ENCODE peak calls at places on chromosomes 16 and 17, in four cellular contexts. U is IMR-90, D is H1, I is mesenchymal stem cell. X is an unnamed sample.

GRCh38 chr17:10285896-10286295 is 86.9 kb downstream of the MYH13 start:
- DNase-seq in I (no peak), D (no peak), U (no peak), X (no peak)

GRCh38 chr17:2282297-2282873 is 21.2 kb downstream of the SMG6 start:
- DNase-seq in U (peak; percentile 91), D (no peak), I (peak; percentile 89), X (peak; percentile 51)

GRCh38 chr17:15181333-15181732 is 83.8 kb downstream of the PMP22 start:
- DNase-seq in U (no peak), D (no peak), I (no peak), X (no peak)

GRCh38 chr17:39547713-39548478 is 59.8 kb downstream of the NEUROD2 start:
- DNase-seq in D (no peak), I (peak; percentile 38), U (no peak), X (peak; percentile 71)

GRCh38 chr17:10295728-10296343 is 77.0 kb downstream of the MYH13 start:
- DNase-seq in D (peak; percentile 44), U (peak; percentile 33), I (peak; percentile 75), X (peak; percentile 62)

GRCh38 chr16:25912321-25912720 is 220.6 kb downstream of the HS3ST4 start:
- DNase-seq in I (no peak), D (no peak), U (no peak), X (no peak)

GRCh38 chr16:73051216-73051615 is 3.3 kb upstream of the ZFHX3 start:
- DNase-seq in U (no peak), D (no peak), I (no peak), X (no peak)

GRCh38 chr17:46876353-46876887 is 25.0 kb downstream of the WNT9B start:
- DNase-seq in U (no peak), I (no peak), D (no peak), X (no peak)

GRCh38 chr17:27244481-27245223 is 49.3 kb upstream of the WSB1 start:
- DNase-seq in D (no peak), I (peak; percentile 96), U (peak; percentile 96), X (no peak)

GRCh38 chr17:77615672-77616242 is 342.7 kb upstream of the TNRC6C start:
- DNase-seq in D (no peak), I (no peak), U (no peak), X (no peak)

GRCh38 chr17:47604268-47604927 is 45.3 kb upstream of the KPNB1 start:
- DNase-seq in U (peak; percentile 85), D (no peak), I (peak; percentile 58), X (no peak)

GRCh38 chr17:68461122-68461539 is 3.8 kb upstream of the WIPI1 start:
- DNase-seq in U (no peak), D (no peak), I (no peak), X (no peak)

GRCh38 chr17:44269118-44269794 is 1.3 kb upstream of the SLC4A1 start:
- DNase-seq in D (no peak), U (no peak), I (no peak), X (no peak)

GRCh38 chr17:78383725-78384471 is 5.4 kb downstream of the PGS1 start:
- DNase-seq in I (peak; percentile 99), D (no peak), U (peak; percentile 100), X (no peak)

GRCh38 chr16:23064642-23065041 is 84.6 kb downstream of the USP31 start:
- DNase-seq in U (no peak), I (no peak), D (no peak), X (no peak)

GRCh38 chr16:88759245-88759975 is 25.6 kb downstream of the PIEZO1 start:
- DNase-seq in U (peak; percentile 49), I (peak; percentile 81), D (no peak), X (no peak)

GRCh38 chr16:64627288-64627687 is 494.6 kb downstream of the CDH11 start:
- DNase-seq in I (no peak), D (no peak), U (no peak), X (no peak)

GRCh38 chr17:35046245-35046644 is 17.3 kb downstream of the RFFL start:
- DNase-seq in I (no peak), D (no peak), U (no peak), X (no peak)

GRCh38 chr17:72749119-72749572 is 343.3 kb downstream of the SLC39A11 start:
- DNase-seq in I (no peak), U (no peak), D (no peak), X (no peak)

GRCh38 chr17:45317113-45317820 is 447 bp upstream of the MAP3K14 start:
- DNase-seq in I (peak; percentile 100), U (peak; percentile 100), D (peak; percentile 99), X (peak; percentile 100)
- H4K91ac ChIP-seq in I (peak overlapping the region; percentile 81), U (peak overlapping the region; percentile 76), D (no peak overlapping the region), X (no peak overlapping the region)

DNA sequence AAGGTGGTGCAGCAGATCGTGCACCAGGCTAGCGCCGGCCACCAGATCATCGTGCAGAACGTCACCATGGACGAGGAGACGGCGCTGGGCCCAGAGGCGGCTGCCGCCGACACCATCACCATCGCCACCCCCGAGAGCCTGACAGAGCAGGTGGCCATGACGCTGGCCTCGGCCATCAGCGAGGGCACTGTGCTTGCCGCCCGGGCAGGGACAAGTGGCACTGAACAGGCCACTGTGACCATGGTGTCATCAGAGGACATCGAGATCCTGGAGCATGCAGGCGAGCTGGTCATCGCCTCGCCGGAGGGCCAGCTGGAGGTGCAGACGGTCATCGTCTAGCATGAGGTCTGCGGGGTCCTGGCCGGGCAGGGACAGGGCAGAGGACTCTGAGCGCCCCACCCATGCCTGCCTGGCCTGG is 1.0 kb upstream of the DNASE1L2 start:
- DNase-seq in I (no peak), D (no peak), U (no peak), X (no peak)
- H4K8ac ChIP-seq in I (no peak overlapping the region), D (no peak overlapping the region), U (no peak overlapping the region), X (no peak overlapping the region)

GRCh38 chr17:49906511-49907136 is 58.8 kb upstream of the TAC4 start:
- DNase-seq in U (no peak), I (no peak), D (no peak), X (no peak)

GRCh38 chr17:49910094-49910857 is 58.7 kb upstream of the DLX4 start:
- DNase-seq in D (no peak), U (no peak), I (peak; percentile 24), X (no peak)

GRCh38 chr17:49907279-49907678 is 59.4 kb upstream of the TAC4 start:
- DNase-seq in I (no peak), U (no peak), D (no peak), X (no peak)

GRCh38 chr17:49910858-49911204 is 58.2 kb upstream of the DLX4 start:
- DNase-seq in D (no peak), I (no peak), U (no peak), X (no peak)

GRCh38 chr17:49908782-49909714 is 59.9 kb upstream of the DLX4 start:
- DNase-seq in D (no peak), I (no peak), U (no peak), X (no peak)
- H4K91ac ChIP-seq in D (peak overlapping the region; percentile 92), I (no peak overlapping the region), U (no peak overlapping the region), X (peak overlapping the region; percentile 7)

GRCh38 chr17:29567362-29568330 is 809 bp upstream of the ABHD15 start:
- DNase-seq in U (peak; percentile 25), I (peak; percentile 79), D (no peak), X (peak; percentile 64)

GRCh38 chr17:29568331-29569244 is at the start of gene TP53I13:
- DNase-seq in U (peak; percentile 68), I (peak; percentile 87), D (no peak), X (peak; percentile 86)

GRCh38 chr17:29569245-29569950 is 897 bp downstream of the TP53I13 start:
- DNase-seq in U (peak; percentile 35), D (no peak), I (peak; percentile 43), X (no peak)

GRCh38 chr17:29565643-29566472 is 979 bp downstream of the ABHD15 start:
- DNase-seq in U (no peak), D (no peak), I (peak; percentile 43), X (peak; percentile 20)

GRCh38 chr17:29566473-29567361 is at the start of gene ABHD15:
- DNase-seq in D (no peak), U (peak; percentile 59), I (peak; percentile 78), X (peak; percentile 55)
- H4K8ac ChIP-seq in D (peak within 1 kb of the TSS; percentile 88), U (peak within 1 kb of the TSS; percentile 50), I (peak within 1 kb of the TSS; percentile 88), X (no peak within 1 kb of the TSS)

GRCh38 chr17:82212331-82213250 is at the start of gene CCDC57:
- DNase-seq in D (no peak), I (peak; percentile 83), U (peak; percentile 68), X (peak; percentile 77)
- H4K91ac ChIP-seq in D (peak within 1 kb of the TSS; percentile 56), I (peak within 1 kb of the TSS; percentile 99), U (peak within 1 kb of the TSS; percentile 69), X (no peak within 1 kb of the TSS)

DNA sequence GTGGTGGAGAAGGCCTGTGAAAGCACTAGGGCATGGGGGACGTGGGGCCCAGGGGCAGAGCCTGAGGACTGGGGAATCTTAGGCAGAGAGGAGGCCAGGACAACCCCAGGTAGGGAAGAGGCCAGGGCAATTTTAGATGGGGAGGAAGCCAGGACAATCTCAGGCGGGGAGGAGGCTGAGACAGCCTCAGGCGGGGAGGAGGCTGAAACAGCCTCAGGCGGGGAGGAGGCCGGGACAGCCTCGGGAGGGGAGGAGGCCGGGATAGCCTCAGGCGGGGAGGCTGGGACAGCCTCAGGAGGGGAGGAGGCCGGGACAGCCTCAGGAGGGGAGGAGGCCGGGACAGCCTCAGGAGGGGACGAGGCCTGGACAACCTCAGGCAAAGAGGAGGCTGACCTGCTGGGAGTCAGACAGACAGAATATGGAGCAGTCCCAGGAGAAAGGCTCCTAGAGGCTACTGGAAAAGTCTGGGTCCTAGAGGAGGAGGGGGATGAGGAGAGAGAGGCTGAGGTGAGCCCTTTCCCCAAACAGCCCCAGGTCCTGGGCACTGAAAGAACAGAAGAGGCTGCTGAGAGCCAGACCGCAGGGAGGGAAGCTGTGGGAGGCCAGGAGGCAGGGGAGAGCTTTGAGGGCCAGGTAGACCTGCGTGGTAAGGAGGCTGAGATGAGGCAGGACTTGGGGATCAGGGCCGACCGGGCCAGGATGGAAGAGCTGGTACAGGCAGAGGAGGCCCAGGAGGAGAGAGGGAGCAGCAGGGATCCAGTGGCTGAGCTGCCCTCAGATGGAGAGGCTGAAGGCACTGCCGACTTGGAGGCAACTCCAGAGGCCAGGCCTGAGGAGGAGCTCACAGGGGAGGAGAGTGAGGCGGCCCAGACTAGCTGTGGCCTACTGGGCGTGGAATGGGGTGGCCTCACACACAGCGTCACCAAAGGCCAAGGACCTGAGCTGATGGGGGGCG is 1.6 kb downstream of the APOBR start:
- DNase-seq in D (no peak), U (no peak), I (no peak), X (no peak)
- H4K8ac ChIP-seq in D (peak overlapping the region; percentile 59), U (no peak overlapping the region), I (peak overlapping the region; percentile 10), X (no peak overlapping the region)

GRCh38 chr16:85491798-85492616 is 121.1 kb upstream of the GSE1 start:
- DNase-seq in D (no peak), U (no peak), I (no peak), X (no peak)
- H4K91ac ChIP-seq in D (peak overlapping the region; percentile 95), U (no peak overlapping the region), I (peak overlapping the region; percentile 6), X (no peak overlapping the region)

DNA sequence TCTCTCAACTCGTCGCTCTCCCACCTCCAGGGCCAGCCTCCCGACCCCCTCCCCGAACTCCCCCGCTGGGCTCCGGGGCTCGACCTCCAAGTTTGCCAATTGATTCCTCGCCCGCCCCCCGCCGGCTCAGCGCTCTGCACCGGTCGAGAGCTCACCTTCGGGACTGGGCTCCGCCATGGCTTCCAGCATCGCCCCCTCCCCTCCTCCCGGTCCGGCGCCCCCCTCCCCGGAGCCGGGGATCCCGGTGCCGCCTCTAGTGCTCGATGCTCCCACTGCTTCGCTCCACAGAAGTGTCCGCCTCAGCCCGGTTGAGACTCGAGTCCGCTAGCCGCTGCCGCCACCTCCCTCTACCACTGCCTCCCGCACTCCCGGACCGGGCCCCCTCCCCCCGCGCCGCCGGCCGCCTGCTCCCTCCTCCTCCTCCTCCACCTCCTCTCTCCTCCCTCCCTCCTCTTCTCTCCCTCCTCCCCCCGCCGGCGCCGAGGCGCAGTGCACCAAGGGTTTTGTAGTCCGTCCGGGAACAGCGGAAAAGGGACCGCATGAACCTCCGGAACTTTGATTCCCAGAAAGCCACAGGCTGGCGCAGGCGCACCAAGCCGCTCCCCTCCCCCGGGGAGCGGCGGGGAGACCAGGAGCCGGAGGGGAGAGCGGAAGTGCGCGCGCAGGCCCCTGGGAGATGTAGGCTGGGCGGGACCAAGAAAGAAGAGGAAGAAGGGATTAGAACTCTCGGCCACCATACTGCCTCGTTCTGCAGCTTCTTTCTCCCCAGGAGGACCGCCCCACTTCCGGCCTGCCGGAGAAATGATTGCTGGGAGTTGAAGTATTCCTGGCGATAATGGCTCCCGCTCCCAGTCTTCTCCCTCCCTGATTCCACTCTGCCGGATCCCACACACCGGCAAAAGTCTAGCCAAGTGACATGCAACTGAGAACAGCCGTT is at the start of gene PHF23:
- DNase-seq in I (peak; percentile 100), U (peak; percentile 99), D (peak; percentile 99), X (peak; percentile 99)
- H4K8ac ChIP-seq in I (peak within 1 kb of the TSS; percentile 86), U (peak within 1 kb of the TSS; percentile 73), D (peak within 1 kb of the TSS; percentile 90), X (no peak within 1 kb of the TSS)

X was measured in neuronal stem cell.